ENCODE peak calls at places on chromosomes 13 and 19, in seven cellular contexts. T, H, Z, I, K, D and G are unnamed samples.

GRCh38 chr13:42658019-42658418 is 84.1 kb downstream of the TNFSF11 start:
- DNase-seq in D (no peak), T (no peak), I (no peak), K (no peak), Z (no peak), H (no peak), G (no peak)

GRCh38 chr19:51873097-51873496 is 14.7 kb downstream of the ZNF577 start:
- DNase-seq in H (no peak), Z (no peak), D (no peak), K (no peak), I (no peak), T (no peak), G (no peak)

GRCh38 chr13:102948006-102948405 is 102.2 kb downstream of the ERCC5 start:
- DNase-seq in K (no peak), I (no peak), D (no peak), Z (no peak), T (no peak), H (no peak), G (no peak)

GRCh38 chr19:38792250-38793111 is 3.5 kb downstream of the LGALS7B start:
- DNase-seq in I (peak), K (no peak), H (peak), D (no peak), T (peak), Z (peak), G (no peak)

GRCh38 chr19:38183227-38183914 is 40.7 kb downstream of the DPF1 start:
- DNase-seq in K (peak), I (peak), Z (peak), T (no peak), H (no peak), D (no peak), G (no peak)

GRCh38 chr13:99265823-99266426 is 7.7 kb upstream of the GPR18 start:
- DNase-seq in Z (peak), T (no peak), D (peak), K (peak), I (no peak), H (no peak), G (no peak)

GRCh38 chr19:10551698-10552301 is 8.1 kb downstream of the ATG4D start:
- DNase-seq in H (no peak), Z (peak), T (peak), D (peak), K (no peak), I (no peak), G (peak)

GRCh38 chr13:111204438-111205177 is 89.5 kb downstream of the ARHGEF7 start:
- DNase-seq in H (no peak), D (no peak), T (no peak), Z (peak), I (peak), K (peak), G (peak)

GRCh38 chr19:658916-659839 is 3.8 kb downstream of the RNF126 start:
- DNase-seq in H (peak), Z (no peak), T (peak), D (no peak), K (no peak), I (no peak), G (no peak)
- H3K27ac ChIP-seq in H (peak), Z (no peak), T (peak), D (no peak), K (no peak), I (no peak), G (no peak)

DNA sequence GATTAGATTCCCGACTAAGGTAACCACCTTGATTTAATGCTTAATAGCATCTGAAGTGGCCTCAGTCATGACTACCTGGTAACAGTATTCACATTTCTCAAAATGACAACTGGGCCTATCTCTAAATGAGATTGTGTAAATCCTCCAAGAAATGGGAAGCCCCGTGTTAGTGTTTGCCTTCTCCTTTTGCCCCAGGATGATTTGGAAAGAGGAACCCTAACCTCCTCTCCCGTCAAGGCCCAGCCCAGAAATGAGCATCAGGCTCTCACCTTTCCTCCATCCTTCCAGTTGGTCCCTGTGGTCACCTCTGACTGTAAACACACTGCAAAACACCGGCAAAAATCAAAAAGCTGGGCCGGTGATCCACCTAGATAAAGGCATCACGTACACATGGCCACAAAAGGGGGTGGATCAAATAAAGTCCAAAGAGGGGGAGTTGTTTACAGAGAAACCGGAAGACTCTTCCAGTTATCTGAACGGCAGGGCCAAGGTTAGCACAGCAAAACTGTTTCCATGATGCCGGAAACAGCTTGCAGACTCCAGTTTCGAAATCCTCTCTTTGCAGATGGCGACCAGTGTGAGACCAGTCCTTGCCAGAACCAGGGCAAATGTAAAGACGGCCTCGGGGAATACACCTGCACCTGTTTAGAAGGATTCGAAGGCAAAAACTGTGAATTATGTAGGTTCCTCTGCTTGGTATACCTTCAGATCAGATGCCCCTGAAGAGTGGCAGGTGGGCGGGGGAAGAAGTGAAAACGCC is 16.4 kb downstream of the F10 start:
- DNase-seq in I (no peak), K (peak), Z (no peak), D (no peak), H (no peak), T (peak), G (no peak)
- TF ChIP-seq POLR2AphosphoS5 in I (no peak), K (no peak), Z (no peak), D (no peak), H (no peak), T (no peak), G (peak)

DNA sequence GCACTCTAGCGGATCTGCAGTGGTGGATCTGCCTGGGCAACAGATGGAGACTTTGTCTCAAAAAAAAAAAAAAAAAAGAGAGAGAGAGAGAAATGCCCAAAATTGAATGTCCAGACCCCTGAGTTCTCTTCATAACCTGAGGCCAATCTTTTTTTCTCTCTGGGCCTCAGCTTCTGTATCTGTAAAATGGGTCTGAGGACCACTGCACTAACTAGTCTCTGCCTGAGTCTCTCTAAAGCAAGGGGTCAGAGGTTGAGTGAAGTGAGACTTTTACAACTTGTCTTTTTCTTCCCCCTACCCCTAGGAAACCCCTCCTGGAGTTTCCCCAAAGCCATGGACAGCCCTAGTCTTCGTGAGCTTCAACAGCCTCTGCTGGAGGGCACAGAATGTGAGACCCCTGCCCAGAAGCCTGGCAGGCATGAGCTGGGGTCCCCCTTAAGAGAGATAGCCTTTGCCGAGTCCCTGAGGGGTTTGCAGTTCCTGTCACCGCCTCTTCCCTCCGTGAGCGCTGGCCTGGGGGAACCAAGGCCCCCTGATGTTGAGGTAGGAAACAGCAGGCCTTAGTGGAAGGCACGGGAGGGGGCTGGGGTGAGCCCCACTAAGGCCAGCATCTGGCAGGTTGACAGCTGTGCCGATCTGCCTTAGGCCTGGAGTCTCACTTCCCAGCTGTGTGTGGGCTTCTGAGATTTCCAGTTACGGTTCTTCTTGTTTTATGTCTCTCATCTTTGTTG is 1.8 kb downstream of the TMEM91 start:
- DNase-seq in Z (peak), K (peak), H (no peak), T (no peak), D (no peak), I (peak), G (no peak)
- H3K27ac ChIP-seq in Z (no peak), K (no peak), H (no peak), T (no peak), D (no peak), I (no peak), G (no peak)

GRCh38 chr13:49927755-49928154 is 8.4 kb downstream of the SPRYD7 start:
- DNase-seq in D (no peak), K (no peak), T (no peak), I (no peak), H (no peak), Z (no peak), G (no peak)
- TF ChIP-seq POLR2AphosphoS5 in D (no peak), K (no peak), T (no peak), I (no peak), H (no peak), Z (no peak), G (no peak)

GRCh38 chr13:106432636-106433035 is 102.8 kb downstream of the EFNB2 start:
- DNase-seq in K (no peak), T (no peak), I (no peak), Z (no peak), D (peak), H (no peak), G (no peak)
- H3K27ac ChIP-seq in K (no peak), T (no peak), I (no peak), Z (no peak), D (no peak), H (no peak), G (no peak)